ENCODE peak calls at places on chromosomes 13 and 19, in five cellular contexts. One of them, this sample, is unnamed.

GRCh38 chr13:71912524-71912923 is 45.5 kb upstream of the DACH1 start:
- DNase-seq in H1: no peak
- DNase-seq in IMR-90: peak; percentile 1
- DNase-seq in testis: no peak
- DNase-seq in breast epithelium: no peak
- DNase-seq in this sample: no peak

GRCh38 chr19:17402982-17403855 is 2.2 kb downstream of the BST2 start:
- DNase-seq in testis: peak; percentile 49
- DNase-seq in IMR-90: no peak
- DNase-seq in H1: peak; percentile 88
- DNase-seq in breast epithelium: no peak
- DNase-seq in this sample: peak; percentile 67

GRCh38 chr13:105276571-105276970 is 1258.9 kb downstream of the EFNB2 start:
- DNase-seq in breast epithelium: no peak
- DNase-seq in IMR-90: no peak
- DNase-seq in testis: no peak
- DNase-seq in H1: no peak
- DNase-seq in this sample: no peak

GRCh38 chr13:42832341-42833153 is 51.2 kb downstream of the FAM216B start:
- DNase-seq in testis: no peak
- DNase-seq in H1: no peak
- DNase-seq in IMR-90: peak; percentile 94
- DNase-seq in breast epithelium: no peak
- DNase-seq in this sample: no peak

GRCh38 chr13:97328222-97328790 is 105.7 kb upstream of the RAP2A start:
- DNase-seq in breast epithelium: peak; percentile 30
- DNase-seq in IMR-90: peak; percentile 86
- DNase-seq in testis: peak; percentile 41
- DNase-seq in H1: no peak
- DNase-seq in this sample: no peak

GRCh38 chr13:40141859-40142555 is 486.5 kb downstream of the COG6 start:
- DNase-seq in IMR-90: no peak
- DNase-seq in testis: no peak
- DNase-seq in H1: no peak
- DNase-seq in breast epithelium: no peak
- DNase-seq in this sample: peak; percentile 21

GRCh38 chr13:24264976-24265375 is 44.4 kb upstream of the C1QTNF9 start:
- DNase-seq in breast epithelium: no peak
- DNase-seq in testis: peak; percentile 21
- DNase-seq in IMR-90: no peak
- DNase-seq in H1: no peak
- DNase-seq in this sample: no peak

GRCh38 chr13:44364019-44364418 is 9.6 kb upstream of the SERP2 start:
- DNase-seq in breast epithelium: no peak
- DNase-seq in H1: no peak
- DNase-seq in IMR-90: no peak
- DNase-seq in testis: no peak
- DNase-seq in this sample: no peak

GRCh38 chr13:112697756-112698655 is 8.2 kb downstream of the ATP11A start:
- DNase-seq in H1: no peak
- DNase-seq in breast epithelium: no peak
- DNase-seq in IMR-90: peak; percentile 44
- DNase-seq in testis: no peak
- DNase-seq in this sample: peak; percentile 8

GRCh38 chr19:4379383-4380253 is 20.7 kb downstream of the SH3GL1 start:
- DNase-seq in testis: no peak
- DNase-seq in IMR-90: peak; percentile 59
- DNase-seq in H1: no peak
- DNase-seq in breast epithelium: peak; percentile 91
- DNase-seq in this sample: peak; percentile 80

GRCh38 chr19:10963865-10964264 is 3.0 kb downstream of the SMARCA4 start:
- DNase-seq in breast epithelium: no peak
- DNase-seq in H1: no peak
- DNase-seq in testis: no peak
- DNase-seq in IMR-90: no peak
- DNase-seq in this sample: no peak

GRCh38 chr13:24865158-24865557 is 101.2 kb downstream of the RNF17 start:
- DNase-seq in breast epithelium: no peak
- DNase-seq in IMR-90: peak; percentile 4
- DNase-seq in H1: no peak
- DNase-seq in testis: no peak
- DNase-seq in this sample: no peak

GRCh38 chr19:54373781-54374266 is 9.1 kb upstream of the LAIR1 start:
- DNase-seq in breast epithelium: no peak
- DNase-seq in IMR-90: no peak
- DNase-seq in testis: no peak
- DNase-seq in H1: no peak
- DNase-seq in this sample: peak; percentile 54

GRCh38 chr13:50511877-50512332 is 331.6 kb downstream of the DLEU7 start:
- DNase-seq in IMR-90: no peak
- DNase-seq in H1: no peak
- DNase-seq in testis: no peak
- DNase-seq in breast epithelium: no peak
- DNase-seq in this sample: no peak

GRCh38 chr13:86856996-86857395 is 814.2 kb upstream of the SLITRK5 start:
- DNase-seq in H1: no peak
- DNase-seq in breast epithelium: no peak
- DNase-seq in testis: no peak
- DNase-seq in IMR-90: peak; percentile 76
- DNase-seq in this sample: no peak

GRCh38 chr19:2969104-2969504 is 8.3 kb upstream of the TLE6 start:
- DNase-seq in testis: peak; percentile 73
- DNase-seq in H1: no peak
- DNase-seq in IMR-90: no peak
- DNase-seq in breast epithelium: no peak
- DNase-seq in this sample: peak; percentile 87

GRCh38 chr19:41225238-41226052 is 6.4 kb downstream of the AXL start:
- DNase-seq in IMR-90: peak; percentile 100
- DNase-seq in breast epithelium: peak; percentile 35
- DNase-seq in testis: peak; percentile 72
- DNase-seq in H1: no peak
- DNase-seq in this sample: peak; percentile 95

GRCh38 chr19:10655457-10656312 is 1.5 kb downstream of the ILF3 start:
- DNase-seq in breast epithelium: no peak
- DNase-seq in H1: no peak
- DNase-seq in testis: peak; percentile 38
- DNase-seq in IMR-90: peak; percentile 44
- DNase-seq in this sample: peak; percentile 56

GRCh38 chr13:78323848-78324247 is 279.5 kb downstream of the POU4F1 start:
- DNase-seq in testis: no peak
- DNase-seq in H1: no peak
- DNase-seq in breast epithelium: no peak
- DNase-seq in IMR-90: no peak
- DNase-seq in this sample: no peak

GRCh38 chr19:29683009-29683408 is 17.7 kb downstream of the PLEKHF1 start:
- DNase-seq in breast epithelium: no peak
- DNase-seq in IMR-90: no peak
- DNase-seq in testis: peak; percentile 51
- DNase-seq in H1: no peak
- DNase-seq in this sample: no peak

GRCh38 chr19:16537111-16537510 is 5.1 kb downstream of the CHERP start:
- DNase-seq in testis: no peak
- DNase-seq in H1: no peak
- DNase-seq in breast epithelium: no peak
- DNase-seq in IMR-90: no peak
- DNase-seq in this sample: no peak

GRCh38 chr13:48319458-48320395 is 16.2 kb downstream of the RB1 start:
- DNase-seq in IMR-90: no peak
- DNase-seq in H1: no peak
- DNase-seq in testis: no peak
- DNase-seq in breast epithelium: no peak
- DNase-seq in this sample: no peak

GRCh38 chr13:46896346-46897138 is at the start of gene HTR2A:
- DNase-seq in IMR-90: peak; percentile 17
- DNase-seq in breast epithelium: peak; percentile 41
- DNase-seq in testis: peak; percentile 64
- DNase-seq in H1: no peak
- DNase-seq in this sample: peak; percentile 44

GRCh38 chr19:4575267-4575793 is 15.8 kb upstream of the SEMA6B start:
- DNase-seq in H1: peak; percentile 76
- DNase-seq in testis: peak; percentile 35
- DNase-seq in IMR-90: peak; percentile 89
- DNase-seq in breast epithelium: peak; percentile 28
- DNase-seq in this sample: no peak

GRCh38 chr19:35816262-35816661 is 3.6 kb upstream of the PRODH2 start:
- DNase-seq in testis: no peak
- DNase-seq in H1: no peak
- DNase-seq in breast epithelium: no peak
- DNase-seq in IMR-90: no peak
- DNase-seq in this sample: no peak

GRCh38 chr13:46529509-46529908 is 23.5 kb upstream of the LRCH1 start:
- DNase-seq in breast epithelium: no peak
- DNase-seq in testis: no peak
- DNase-seq in IMR-90: no peak
- DNase-seq in H1: no peak
- DNase-seq in this sample: no peak

GRCh38 chr19:41702208-41702651 is 6.2 kb upstream of the CEACAM5 start:
- DNase-seq in H1: no peak
- DNase-seq in breast epithelium: no peak
- DNase-seq in IMR-90: peak; percentile 33
- DNase-seq in testis: no peak
- DNase-seq in this sample: no peak

GRCh38 chr19:11963566-11964355 is 1.1 kb upstream of the ZNF763 start:
- DNase-seq in breast epithelium: peak; percentile 51
- DNase-seq in testis: peak; percentile 89
- DNase-seq in H1: peak; percentile 87
- DNase-seq in IMR-90: peak; percentile 61
- DNase-seq in this sample: peak; percentile 84

GRCh38 chr19:13012390-13012689 is 17.1 kb downstream of the NFIX start:
- DNase-seq in H1: no peak
- DNase-seq in testis: no peak
- DNase-seq in IMR-90: no peak
- DNase-seq in breast epithelium: no peak
- DNase-seq in this sample: no peak

GRCh38 chr19:13013649-13014048 is 18.4 kb downstream of the NFIX start:
- DNase-seq in IMR-90: no peak
- DNase-seq in H1: no peak
- DNase-seq in testis: no peak
- DNase-seq in breast epithelium: no peak
- DNase-seq in this sample: no peak

GRCh38 chr19:13014101-13014920 is 19.0 kb downstream of the NFIX start:
- DNase-seq in IMR-90: no peak
- DNase-seq in testis: no peak
- DNase-seq in breast epithelium: no peak
- DNase-seq in H1: peak; percentile 71
- DNase-seq in this sample: no peak

GRCh38 chr19:13011653-13012389 is 16.5 kb downstream of the NFIX start:
- DNase-seq in breast epithelium: no peak
- DNase-seq in testis: peak; percentile 59
- DNase-seq in H1: peak; percentile 88
- DNase-seq in IMR-90: no peak
- DNase-seq in this sample: no peak

DNA sequence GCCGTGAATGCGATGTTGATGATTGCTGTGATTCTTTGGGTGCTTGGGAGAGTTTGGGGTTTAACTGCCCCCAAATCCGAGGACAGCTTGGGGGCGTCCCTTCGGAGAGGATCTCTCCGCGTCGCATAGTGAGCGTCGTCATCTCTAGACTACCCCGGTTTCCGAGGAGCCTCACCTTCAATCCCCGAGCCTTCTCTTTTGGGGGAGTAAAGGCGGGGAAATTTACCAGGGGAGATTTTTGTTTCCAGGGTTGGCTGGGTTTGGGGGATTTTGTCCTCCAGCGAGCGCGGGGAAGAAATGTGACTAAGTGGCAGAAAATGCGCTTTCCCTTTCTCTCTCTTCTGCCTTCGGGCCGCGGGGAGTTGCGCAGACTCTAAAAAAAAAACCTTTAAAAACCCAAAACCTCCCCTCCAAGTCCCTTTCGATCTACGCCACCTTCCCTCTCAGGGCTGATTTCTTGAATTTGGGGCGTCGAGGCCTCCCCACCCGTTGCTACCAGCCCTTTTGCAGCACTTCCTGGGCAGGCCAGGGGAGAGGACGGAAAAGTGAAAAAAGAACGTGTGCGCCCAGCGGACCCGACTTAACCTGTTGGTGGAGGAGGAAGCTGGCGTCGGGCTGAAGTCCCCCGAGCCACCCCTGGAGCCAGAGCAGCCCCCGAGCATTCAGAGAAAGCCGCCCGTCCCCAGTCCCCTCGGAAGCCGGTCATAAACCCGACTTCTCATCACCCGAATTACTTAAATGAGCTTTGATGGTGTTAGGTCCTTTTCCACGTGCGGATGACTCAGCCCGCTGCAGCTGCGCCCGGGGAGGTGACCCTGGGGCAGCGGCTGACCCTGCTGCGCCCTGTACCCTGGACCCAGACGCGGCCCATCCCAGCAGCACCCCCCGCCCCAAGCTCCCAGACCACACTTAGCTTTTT is 17.7 kb downstream of the NFIX start:
- DNase-seq in testis: peak; percentile 74
- DNase-seq in breast epithelium: no peak
- DNase-seq in H1: no peak
- DNase-seq in IMR-90: peak; percentile 63
- DNase-seq in this sample: peak; percentile 73
- H3K4me3 ChIP-seq in testis: peak overlapping the region; percentile 55
- H3K4me3 ChIP-seq in breast epithelium: peak overlapping the region; percentile 45
- H3K4me3 ChIP-seq in H1: no peak overlapping the region
- H3K4me3 ChIP-seq in IMR-90: peak overlapping the region; percentile 35
- H3K4me3 ChIP-seq in this sample: no peak overlapping the region

GRCh38 chr19:868458-869244 is 9.2 kb downstream of the CFD start:
- DNase-seq in testis: no peak
- DNase-seq in H1: no peak
- DNase-seq in IMR-90: no peak
- DNase-seq in breast epithelium: no peak
- DNase-seq in this sample: peak; percentile 24
- TF ChIP-seq POLR2A in testis: no peak
- TF ChIP-seq POLR2A in H1: no peak
- TF ChIP-seq POLR2A in IMR-90: no peak
- TF ChIP-seq POLR2A in breast epithelium: no peak
- TF ChIP-seq POLR2A in this sample: no peak

DNA sequence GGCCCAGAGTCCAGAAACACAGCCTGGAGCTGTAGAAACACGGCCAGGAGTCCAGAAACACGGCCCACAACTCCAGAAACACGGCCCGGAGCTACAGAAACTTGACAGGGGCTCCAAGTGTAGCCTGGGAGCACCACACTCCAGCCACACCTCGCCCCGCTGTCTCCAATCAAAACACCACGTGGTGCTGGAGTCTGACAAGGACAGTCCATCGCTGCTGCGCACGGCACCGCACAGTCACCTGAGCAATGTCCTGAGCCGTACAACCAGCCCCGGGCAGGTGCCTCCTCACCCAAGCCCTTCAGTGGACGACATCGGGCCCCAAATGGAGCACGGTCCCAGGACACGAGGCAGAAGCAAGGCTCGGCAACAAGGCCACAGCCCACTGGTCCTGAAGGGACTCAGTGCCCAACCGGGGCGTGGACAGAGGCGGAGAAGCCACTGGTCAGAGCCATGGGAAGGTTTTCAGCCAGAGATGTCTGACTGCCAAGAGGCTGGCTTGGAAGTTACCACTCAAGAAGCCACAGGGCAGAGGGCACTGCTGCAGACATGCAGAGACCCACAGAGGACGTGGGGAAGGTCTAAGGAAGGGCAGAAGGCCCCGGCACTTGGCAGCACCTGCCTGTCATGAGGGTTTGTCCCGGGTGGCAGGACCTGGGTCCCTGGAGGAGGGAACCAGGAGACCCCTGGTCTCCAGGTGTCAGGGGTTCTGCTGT is 19.7 kb upstream of the PLPP2 start:
- DNase-seq in testis: no peak
- DNase-seq in breast epithelium: no peak
- DNase-seq in H1: no peak
- DNase-seq in IMR-90: no peak
- DNase-seq in this sample: no peak
- H3K4me3 ChIP-seq in testis: no peak overlapping the region
- H3K4me3 ChIP-seq in breast epithelium: peak overlapping the region; percentile 24
- H3K4me3 ChIP-seq in H1: no peak overlapping the region
- H3K4me3 ChIP-seq in IMR-90: no peak overlapping the region
- H3K4me3 ChIP-seq in this sample: no peak overlapping the region

GRCh38 chr19:15198006-15198356 is 2.8 kb downstream of the NOTCH3 start:
- DNase-seq in testis: no peak
- DNase-seq in H1: no peak
- DNase-seq in breast epithelium: no peak
- DNase-seq in IMR-90: no peak
- DNase-seq in this sample: no peak
- TF ChIP-seq POLR2A in testis: no peak
- TF ChIP-seq POLR2A in H1: no peak
- TF ChIP-seq POLR2A in breast epithelium: no peak
- TF ChIP-seq POLR2A in IMR-90: no peak
- TF ChIP-seq POLR2A in this sample: no peak